ENCODE peak calls at places on chromosome 20, in eight cellular contexts. N is hepatocyte, A is hippocampal formation, C is IMR-90, E is SW480, Z is DMS79, U is kidney glomerular epithelial cell, H is occipital lobe. S is an unnamed sample.

GRCh38 chr20:20363449-20364015 is 4.4 kb upstream of the INSM1 start:
- DNase-seq in N (no peak), A (no peak), C (no peak), E (peak; percentile 25), Z (peak; percentile 49), U (no peak), H (no peak), S (no peak)

GRCh38 chr20:39010496-39010895 is 48.4 kb downstream of the DHX35 start:
- DNase-seq in N (no peak), A (no peak), C (no peak), E (no peak), Z (no peak), U (no peak), H (no peak), S (no peak)

GRCh38 chr20:10370091-10370887 is 63.7 kb downstream of the MKKS start:
- DNase-seq in N (no peak), A (no peak), C (peak; percentile 47), E (no peak), Z (no peak), U (no peak), H (no peak), S (no peak)

GRCh38 chr20:18527836-18528235 is 20.1 kb downstream of the SEC23B start:
- DNase-seq in N (no peak), A (no peak), C (peak; percentile 75), E (no peak), Z (no peak), U (peak; percentile 9), H (no peak), S (no peak)

GRCh38 chr20:54257090-54257816 is 49.4 kb downstream of the PFDN4 start:
- DNase-seq in N (peak; percentile 16), A (no peak), C (peak; percentile 96), E (peak; percentile 33), Z (no peak), U (peak; percentile 75), H (no peak), S (no peak)

GRCh38 chr20:14582855-14583254 is 245.4 kb upstream of the FLRT3 start:
- DNase-seq in N (no peak), A (no peak), C (no peak), E (no peak), Z (no peak), U (no peak), H (no peak), S (no peak)

GRCh38 chr20:45306431-45306982 is at the start of gene RBPJL:
- DNase-seq in N (no peak), A (no peak), C (no peak), E (no peak), Z (no peak), U (no peak), H (no peak), S (no peak)

GRCh38 chr20:21682576-21682975 is 22.9 kb upstream of the PAX1 start:
- DNase-seq in N (no peak), A (peak; percentile 9), C (no peak), E (no peak), Z (no peak), U (no peak), H (no peak), S (peak; percentile 5)

GRCh38 chr20:48192109-48192508 is 406.8 kb upstream of the SULF2 start:
- DNase-seq in N (no peak), A (no peak), C (no peak), E (peak; percentile 91), Z (no peak), U (no peak), H (no peak), S (peak; percentile 23)

GRCh38 chr20:60629206-60629605 is 622.9 kb upstream of the CDH4 start:
- DNase-seq in N (no peak), A (no peak), C (no peak), E (no peak), Z (no peak), U (no peak), H (no peak), S (no peak)

GRCh38 chr20:36571564-36572504 is 1.6 kb upstream of the TGIF2 start:
- DNase-seq in N (peak; percentile 59), A (no peak), C (no peak), E (no peak), Z (no peak), U (peak; percentile 7), H (no peak), S (no peak)

GRCh38 chr20:59221881-59222238 is 58.2 kb downstream of the ZNF831 start:
- DNase-seq in N (no peak), A (no peak), C (no peak), E (no peak), Z (no peak), U (no peak), H (no peak), S (no peak)

GRCh38 chr20:4068708-4069107 is 53.4 kb upstream of the RNF24 start:
- DNase-seq in N (no peak), A (no peak), C (no peak), E (no peak), Z (no peak), U (no peak), H (no peak), S (peak; percentile 60)

GRCh38 chr20:11766961-11767360 is 150.7 kb upstream of the BTBD3 start:
- DNase-seq in N (no peak), A (no peak), C (peak; percentile 61), E (no peak), Z (peak; percentile 81), U (no peak), H (no peak), S (no peak)

GRCh38 chr20:23641936-23642751 is 4.4 kb upstream of the CST3 start:
- DNase-seq in N (peak; percentile 62), A (peak; percentile 29), C (peak; percentile 87), E (peak; percentile 31), Z (no peak), U (peak; percentile 71), H (no peak), S (no peak)

GRCh38 chr20:62860391-62860923 is 1.2 kb downstream of the TCFL5 start:
- DNase-seq in N (no peak), A (peak; percentile 34), C (peak; percentile 45), E (peak; percentile 68), Z (no peak), U (no peak), H (no peak), S (peak; percentile 70)

GRCh38 chr20:15141880-15142279 is 804.5 kb upstream of the FLRT3 start:
- DNase-seq in N (no peak), A (no peak), C (no peak), E (no peak), Z (no peak), U (no peak), H (no peak), S (no peak)

GRCh38 chr20:63692436-63693078 is 3.9 kb upstream of the TNFRSF6B start:
- DNase-seq in N (no peak), A (no peak), C (no peak), E (peak; percentile 82), Z (no peak), U (no peak), H (no peak), S (peak; percentile 81)

GRCh38 chr20:21715193-21715881 is 9.9 kb downstream of the PAX1 start:
- DNase-seq in N (no peak), A (no peak), C (no peak), E (no peak), Z (no peak), U (no peak), H (no peak), S (no peak)

GRCh38 chr20:21505161-21505809 is 8.6 kb downstream of the NKX2-2 start:
- DNase-seq in N (peak; percentile 85), A (peak; percentile 50), C (peak; percentile 22), E (peak; percentile 74), Z (no peak), U (peak; percentile 21), H (no peak), S (peak; percentile 73)

GRCh38 chr20:47334022-47334551 is 22.4 kb downstream of the ZMYND8 start:
- DNase-seq in N (peak; percentile 73), A (no peak), C (peak; percentile 96), E (peak; percentile 96), Z (no peak), U (peak; percentile 94), H (no peak), S (peak; percentile 74)

GRCh38 chr20:15865553-15865952 is 707.7 kb downstream of the KIF16B start:
- DNase-seq in N (no peak), A (no peak), C (no peak), E (no peak), Z (no peak), U (no peak), H (no peak), S (no peak)

GRCh38 chr20:33837096-33837830 is 26.1 kb downstream of the CHMP4B start:
- DNase-seq in N (no peak), A (no peak), C (no peak), E (no peak), Z (no peak), U (no peak), H (no peak), S (no peak)

GRCh38 chr20:7855545-7855944 is 84.7 kb downstream of the HAO1 start:
- DNase-seq in N (no peak), A (no peak), C (no peak), E (no peak), Z (no peak), U (no peak), H (no peak), S (peak; percentile 51)

GRCh38 chr20:50191566-50192363 is 1.1 kb downstream of the CEBPB start:
- DNase-seq in N (peak; percentile 77), A (no peak), C (peak; percentile 28), E (peak; percentile 70), Z (peak; percentile 33), U (no peak), H (peak; percentile 47), S (peak; percentile 78)

S was measured in HT-29.